ENCODE peak calls at places on chromosomes 7 and 10, in four cellular contexts. One of them, this sample, is unnamed.

GRCh38 chr10:91422915-91423314 is 12.8 kb downstream of the HECTD2 start:
- DNase-seq in transverse colon: no peak
- DNase-seq in HFF-Myc: no peak
- DNase-seq in OCI-LY7: no peak
- DNase-seq in this sample: no peak

GRCh38 chr10:26463986-26464385 is 25.8 kb downstream of the APBB1IP start:
- DNase-seq in transverse colon: no peak
- DNase-seq in OCI-LY7: no peak
- DNase-seq in HFF-Myc: no peak
- DNase-seq in this sample: no peak

GRCh38 chr7:134527979-134528371 is 608 bp downstream of the AKR1B10 start:
- DNase-seq in OCI-LY7: no peak
- DNase-seq in transverse colon: no peak
- DNase-seq in HFF-Myc: peak
- DNase-seq in this sample: no peak

GRCh38 chr10:133100706-133101463 is 13.2 kb downstream of the ADGRA1 start:
- DNase-seq in OCI-LY7: no peak
- DNase-seq in transverse colon: no peak
- DNase-seq in HFF-Myc: no peak
- DNase-seq in this sample: peak

GRCh38 chr7:133789951-133790350 is 337.2 kb upstream of the LRGUK start:
- DNase-seq in transverse colon: no peak
- DNase-seq in OCI-LY7: no peak
- DNase-seq in HFF-Myc: no peak
- DNase-seq in this sample: no peak

GRCh38 chr10:70381491-70382421 is 669 bp downstream of the LRRC20 start:
- DNase-seq in HFF-Myc: no peak
- DNase-seq in OCI-LY7: peak
- DNase-seq in transverse colon: peak
- DNase-seq in this sample: peak

GRCh38 chr7:44264221-44264956 is 61.0 kb downstream of the CAMK2B start:
- DNase-seq in OCI-LY7: no peak
- DNase-seq in HFF-Myc: no peak
- DNase-seq in transverse colon: no peak
- DNase-seq in this sample: peak

GRCh38 chr7:106620034-106620433 is 40.9 kb downstream of the CCDC71L start:
- DNase-seq in OCI-LY7: no peak
- DNase-seq in HFF-Myc: no peak
- DNase-seq in transverse colon: no peak
- DNase-seq in this sample: no peak

GRCh38 chr10:71696635-71697326 is 22.8 kb downstream of the C10orf105 start:
- DNase-seq in HFF-Myc: no peak
- DNase-seq in OCI-LY7: peak
- DNase-seq in transverse colon: peak
- DNase-seq in this sample: peak

GRCh38 chr10:76492678-76493472 is 1061.5 kb downstream of the LRMDA start:
- DNase-seq in transverse colon: no peak
- DNase-seq in OCI-LY7: no peak
- DNase-seq in HFF-Myc: no peak
- DNase-seq in this sample: no peak

GRCh38 chr7:103065666-103066065 is 8.9 kb downstream of the FBXL13 start:
- DNase-seq in transverse colon: peak
- DNase-seq in HFF-Myc: peak
- DNase-seq in OCI-LY7: peak
- DNase-seq in this sample: peak

GRCh38 chr10:17229016-17229716 is 1.1 kb downstream of the VIM start:
- DNase-seq in transverse colon: peak
- DNase-seq in OCI-LY7: no peak
- DNase-seq in HFF-Myc: no peak
- DNase-seq in this sample: peak

GRCh38 chr7:35003679-35004278 is 33.5 kb downstream of the DPY19L1 start:
- DNase-seq in transverse colon: peak
- DNase-seq in HFF-Myc: peak
- DNase-seq in OCI-LY7: no peak
- DNase-seq in this sample: peak

GRCh38 chr7:106219170-106219569 is 65.6 kb downstream of the NAMPT start:
- DNase-seq in transverse colon: no peak
- DNase-seq in OCI-LY7: no peak
- DNase-seq in HFF-Myc: no peak
- DNase-seq in this sample: no peak

GRCh38 chr10:48792687-48793096 is 108.0 kb downstream of the WDFY4 start:
- DNase-seq in transverse colon: no peak
- DNase-seq in HFF-Myc: peak
- DNase-seq in OCI-LY7: no peak
- DNase-seq in this sample: no peak

GRCh38 chr10:17599089-17599488 is 18.1 kb downstream of the HACD1 start:
- DNase-seq in transverse colon: no peak
- DNase-seq in OCI-LY7: no peak
- DNase-seq in HFF-Myc: peak
- DNase-seq in this sample: no peak

GRCh38 chr7:131931368-131931767 is 374.9 kb upstream of the PODXL start:
- DNase-seq in HFF-Myc: no peak
- DNase-seq in OCI-LY7: no peak
- DNase-seq in transverse colon: no peak
- DNase-seq in this sample: no peak

GRCh38 chr10:95277614-95278013 is 13.2 kb downstream of the PDLIM1 start:
- DNase-seq in OCI-LY7: no peak
- DNase-seq in transverse colon: no peak
- DNase-seq in HFF-Myc: no peak
- DNase-seq in this sample: no peak

GRCh38 chr10:117663750-117664149 is 121.2 kb downstream of the EMX2 start:
- DNase-seq in transverse colon: no peak
- DNase-seq in OCI-LY7: no peak
- DNase-seq in HFF-Myc: peak
- DNase-seq in this sample: no peak

GRCh38 chr10:5560844-5561703 is 36.3 kb downstream of the CALML3 start:
- DNase-seq in transverse colon: no peak
- DNase-seq in HFF-Myc: no peak
- DNase-seq in OCI-LY7: no peak
- DNase-seq in this sample: no peak

GRCh38 chr7:126780993-126781392 is 471.7 kb downstream of the GRM8 start:
- DNase-seq in HFF-Myc: no peak
- DNase-seq in OCI-LY7: no peak
- DNase-seq in transverse colon: no peak
- DNase-seq in this sample: no peak

GRCh38 chr7:135441791-135442190 is 68.1 kb downstream of the CNOT4 start:
- DNase-seq in HFF-Myc: peak
- DNase-seq in OCI-LY7: no peak
- DNase-seq in transverse colon: no peak
- DNase-seq in this sample: no peak

GRCh38 chr10:47451998-47452494 is 31.9 kb downstream of the ANXA8 start:
- DNase-seq in OCI-LY7: no peak
- DNase-seq in transverse colon: no peak
- DNase-seq in HFF-Myc: no peak
- DNase-seq in this sample: no peak

DNA sequence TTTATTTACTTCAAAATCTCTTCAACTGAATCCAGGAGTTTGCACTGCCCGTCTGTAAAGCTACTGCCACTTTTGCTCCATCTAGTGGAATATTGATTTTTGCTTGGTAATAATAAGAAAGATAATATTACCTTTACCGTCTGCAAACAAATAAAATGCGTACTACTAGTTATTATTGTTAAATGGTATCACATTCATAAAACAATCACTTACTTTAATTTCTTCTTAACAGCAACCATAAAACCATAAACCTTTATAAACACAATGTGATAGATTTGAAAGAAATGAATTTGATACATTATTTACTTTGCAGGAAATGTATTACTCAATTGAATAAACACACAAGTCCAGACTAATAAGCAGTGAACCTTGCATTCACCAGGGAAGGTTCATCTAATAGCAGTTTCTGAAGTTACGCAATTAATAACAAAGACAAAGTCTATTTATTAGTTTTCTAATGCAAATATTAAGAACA is 6.4 kb downstream of the AGMO start:
- DNase-seq in transverse colon: no peak
- DNase-seq in HFF-Myc: no peak
- DNase-seq in OCI-LY7: no peak
- DNase-seq in this sample: no peak
- TF ChIP-seq CTCF in transverse colon: no peak
- TF ChIP-seq CTCF in HFF-Myc: peak
- TF ChIP-seq CTCF in OCI-LY7: no peak
- TF ChIP-seq CTCF in this sample: no peak

GRCh38 chr7:20624666-20625385 is 9.4 kb downstream of the ABCB5 start:
- DNase-seq in transverse colon: no peak
- DNase-seq in OCI-LY7: no peak
- DNase-seq in HFF-Myc: no peak
- DNase-seq in this sample: peak
- TF ChIP-seq CTCF in transverse colon: no peak
- TF ChIP-seq CTCF in OCI-LY7: no peak
- TF ChIP-seq CTCF in HFF-Myc: no peak
- TF ChIP-seq CTCF in this sample: no peak

GRCh38 chr10:73906524-73907447 is 4.1 kb upstream of the PLAU start:
- DNase-seq in transverse colon: peak
- DNase-seq in OCI-LY7: no peak
- DNase-seq in HFF-Myc: peak
- DNase-seq in this sample: peak
- TF ChIP-seq CTCF in transverse colon: no peak
- TF ChIP-seq CTCF in OCI-LY7: no peak
- TF ChIP-seq CTCF in HFF-Myc: no peak
- TF ChIP-seq CTCF in this sample: no peak

DNA sequence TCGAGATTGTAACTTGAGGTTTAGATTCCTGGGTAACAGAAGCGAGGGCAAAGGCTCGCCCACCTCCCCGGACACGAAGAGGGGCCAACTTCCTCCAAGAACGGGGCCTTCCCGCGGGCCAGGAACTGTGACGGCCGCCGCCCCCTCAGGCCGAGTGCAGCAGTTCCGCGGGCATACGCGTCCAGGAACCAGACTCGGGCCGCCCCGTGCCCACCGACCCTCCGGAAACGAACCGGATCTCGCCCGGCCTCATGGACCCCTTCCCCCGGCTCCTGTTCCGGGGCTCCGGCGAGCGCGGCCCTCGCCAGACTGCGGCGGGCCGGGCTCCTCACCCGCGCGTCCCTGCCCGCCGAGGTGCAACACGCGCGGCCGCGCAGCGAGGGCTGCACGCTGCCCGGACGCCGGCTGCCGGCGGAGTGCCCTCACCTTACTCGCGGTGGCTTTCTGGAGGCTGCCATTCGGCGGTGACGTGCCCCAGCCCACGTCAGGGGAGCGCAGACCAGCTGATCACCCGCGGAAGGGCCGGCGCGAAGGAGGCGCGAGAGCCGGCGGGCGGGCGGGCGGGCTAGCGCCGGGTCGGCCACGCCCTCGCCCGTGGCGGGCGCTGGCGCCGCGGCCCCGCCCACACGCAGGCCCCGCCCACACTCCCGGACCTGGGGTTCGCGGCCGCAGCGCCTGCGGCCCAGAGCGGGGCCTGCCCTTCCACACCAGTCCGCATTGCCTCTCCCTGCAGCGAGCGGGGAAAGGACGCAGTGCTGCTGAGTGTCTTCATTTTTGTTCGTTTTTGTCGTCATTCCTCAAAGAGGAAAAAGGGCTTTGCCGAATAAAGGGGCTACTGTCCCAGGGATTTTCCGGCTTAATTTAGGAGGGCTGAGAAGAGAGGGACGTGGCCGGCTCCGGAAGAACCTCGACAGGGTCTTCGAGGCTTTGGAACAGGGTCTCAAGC is at the start of gene XPNPEP1:
- DNase-seq in HFF-Myc: no peak
- DNase-seq in transverse colon: peak
- DNase-seq in OCI-LY7: peak
- DNase-seq in this sample: peak
- TF ChIP-seq CTCF in HFF-Myc: no peak
- TF ChIP-seq CTCF in transverse colon: no peak
- TF ChIP-seq CTCF in OCI-LY7: no peak
- TF ChIP-seq CTCF in this sample: no peak

GRCh38 chr7:37916673-37917660 is at the start of gene SFRP4:
- DNase-seq in HFF-Myc: no peak
- DNase-seq in OCI-LY7: peak
- DNase-seq in transverse colon: peak
- DNase-seq in this sample: peak

GRCh38 chr7:37920619-37921339 is at the start of gene EPDR1:
- DNase-seq in HFF-Myc: no peak
- DNase-seq in OCI-LY7: peak
- DNase-seq in transverse colon: peak
- DNase-seq in this sample: peak

GRCh38 chr7:37920305-37920618 is 178 bp upstream of the EPDR1 start:
- DNase-seq in HFF-Myc: no peak
- DNase-seq in OCI-LY7: no peak
- DNase-seq in transverse colon: no peak
- DNase-seq in this sample: no peak

GRCh38 chr7:37916017-37916672 is 472 bp downstream of the SFRP4 start:
- DNase-seq in transverse colon: peak
- DNase-seq in HFF-Myc: no peak
- DNase-seq in OCI-LY7: no peak
- DNase-seq in this sample: peak

GRCh38 chr7:37918526-37918925 is 1.9 kb upstream of the SFRP4 start:
- DNase-seq in HFF-Myc: no peak
- DNase-seq in OCI-LY7: no peak
- DNase-seq in transverse colon: no peak
- DNase-seq in this sample: no peak
- TF ChIP-seq CTCF in HFF-Myc: no peak
- TF ChIP-seq CTCF in OCI-LY7: peak
- TF ChIP-seq CTCF in transverse colon: no peak
- TF ChIP-seq CTCF in this sample: peak

This sample was measured in Calu3.